ENCODE peak calls at places on chromosomes 16 and 17, in five cellular contexts. M is NCI-H2081; E is GM20000; R is stimulated activated CD4-positive, alpha-beta T cell treated with anti-CD3 and anti-CD28 coated beads, TNF-alpha, amount 100 ng/mL, for 4 hours; N is activated CD4-positive, alpha-beta T cell treated with anti-CD3 and anti-CD28 coated beads, Interleukin-2, amount 10 ng/mL, durations not matched to agents 7 days and 5 days. G is an unnamed sample.

GRCh38 chr16:57810197-57811024 is 8.1 kb upstream of the KIFC3 start:
- DNase-seq in M (peak), E (peak), R (peak), N (peak), G (no peak)

GRCh38 chr17:72373910-72374741 is 253.3 kb downstream of the SOX9 start:
- DNase-seq in M (no peak), E (no peak), R (no peak), N (no peak), G (peak)

GRCh38 chr16:918068-918467 is 52.7 kb downstream of the LMF1 start:
- DNase-seq in M (peak), E (no peak), R (no peak), N (no peak), G (no peak)

GRCh38 chr17:63402808-63403207 is 43.3 kb downstream of the CYB561 start:
- DNase-seq in M (no peak), E (no peak), R (no peak), N (no peak), G (no peak)

GRCh38 chr16:69186642-69187386 is at the start of gene SNTB2:
- DNase-seq in M (peak), E (peak), R (peak), N (peak), G (peak)

GRCh38 chr16:24689128-24689527 is 40.3 kb upstream of the TNRC6A start:
- DNase-seq in M (no peak), E (no peak), R (no peak), N (no peak), G (no peak)

GRCh38 chr17:628089-628488 is 86.5 kb downstream of the VPS53 start:
- DNase-seq in M (no peak), E (no peak), R (no peak), N (no peak), G (no peak)

GRCh38 chr16:88066680-88067529 is 115.7 kb downstream of the BANP start:
- DNase-seq in M (no peak), E (no peak), R (no peak), N (no peak), G (no peak)

G was measured in NCI-H1092 treated with DMSO at 0.1 percent for 48 hours.